ENCODE peak calls at places on chromosome 19, in six cellular contexts. E is stomach, H is SK-N-SH, P is breast epithelium, Q is HCT116, B is H1. K is an unnamed sample. For H3K4me1, the result is how much of the 10 kb centered on the place peaks cover.

GRCh38 chr19:45501730-45502014 is 3.4 kb downstream of the PPM1N start:
- DNase-seq in E (no peak), B (no peak), Q (no peak), H (peak), P (no peak), K (no peak)

GRCh38 chr19:12720851-12721655 is 2.7 kb downstream of the TNPO2 start:
- DNase-seq in Q (no peak), E (no peak), B (no peak), H (peak), P (no peak), K (peak)

GRCh38 chr19:27774827-27775226 is 1438.1 kb downstream of the UQCRFS1 start:
- DNase-seq in P (no peak), E (no peak), H (no peak), Q (no peak), B (no peak), K (no peak)

GRCh38 chr19:34380639-34381241 is 15.7 kb downstream of the GPI start:
- DNase-seq in Q (no peak), B (no peak), H (no peak), P (no peak), E (no peak), K (no peak)

GRCh38 chr19:36488816-36489138 is 584 bp downstream of the ZNF566 start:
- DNase-seq in P (no peak), H (peak), E (no peak), Q (peak), B (no peak), K (no peak)

GRCh38 chr19:55408320-55408836 is 790 bp upstream of the UBE2S start:
- DNase-seq in P (no peak), E (no peak), H (no peak), B (no peak), Q (no peak), K (no peak)

GRCh38 chr19:47779524-47780214 is 1.2 kb downstream of the SELENOW start:
- DNase-seq in E (peak), P (no peak), H (no peak), Q (no peak), B (no peak), K (peak)

GRCh38 chr19:5951338-5951861 is 26.5 kb downstream of the RANBP3 start:
- DNase-seq in P (no peak), E (peak), H (no peak), B (no peak), Q (no peak), K (no peak)

GRCh38 chr19:34269968-34270621 is 15.7 kb downstream of the GARRE1 start:
- DNase-seq in Q (no peak), H (no peak), B (no peak), P (no peak), E (peak), K (peak)

GRCh38 chr19:13057744-13058143 is 44.9 kb downstream of the LYL1 start:
- DNase-seq in E (no peak), H (no peak), P (no peak), B (no peak), Q (no peak), K (no peak)

GRCh38 chr19:35267818-35268545 is 780 bp upstream of the USF2 start:
- DNase-seq in Q (peak), E (peak), H (peak), P (peak), B (no peak), K (peak)

GRCh38 chr19:2616741-2617392 is 85.6 kb downstream of the GNG7 start:
- DNase-seq in P (no peak), Q (no peak), E (peak), B (no peak), H (no peak), K (peak)

GRCh38 chr19:4968462-4969291 is at the start of gene KDM4B:
- DNase-seq in Q (peak), B (peak), H (peak), P (peak), E (peak), K (peak)

GRCh38 chr19:47697863-47698609 is 15.2 kb upstream of the EHD2 start:
- DNase-seq in H (peak), Q (peak), P (peak), E (peak), B (peak), K (peak)

GRCh38 chr19:46373573-46374359 is 26.9 kb downstream of the PPP5C start:
- DNase-seq in B (peak), P (peak), Q (no peak), E (peak), H (peak), K (peak)

GRCh38 chr19:52956917-52957316 is 5.8 kb downstream of the ZNF816 start:
- DNase-seq in P (no peak), B (no peak), Q (no peak), H (no peak), E (no peak), K (no peak)

GRCh38 chr19:3899531-3900294 is 19.2 kb downstream of the ATCAY start:
- DNase-seq in P (no peak), Q (no peak), H (no peak), B (no peak), E (no peak), K (peak)

GRCh38 chr19:14528419-14529253 is 758 bp upstream of the TECR start:
- DNase-seq in P (no peak), H (no peak), Q (no peak), E (no peak), B (no peak), K (no peak)

GRCh38 chr19:22052644-22053013 is 345 bp downstream of the ZNF257 start:
- DNase-seq in P (no peak), E (no peak), Q (no peak), B (no peak), H (peak), K (no peak)

GRCh38 chr19:52428937-52429336 is at the start of gene ZNF534:
- DNase-seq in P (no peak), B (no peak), Q (no peak), H (no peak), E (no peak), K (no peak)

GRCh38 chr19:7709932-7710460 is 8.1 kb upstream of the FCER2 start:
- DNase-seq in H (no peak), P (no peak), E (no peak), Q (no peak), B (no peak), K (no peak)

GRCh38 chr19:14497347-14497921 is 1.5 kb upstream of the GIPC1 start:
- DNase-seq in B (no peak), P (no peak), Q (no peak), E (peak), H (no peak), K (peak)

GRCh38 chr19:3700242-3701032 is at the start of gene PIP5K1C:
- DNase-seq in P (peak), B (no peak), H (peak), E (peak), Q (peak), K (peak)

GRCh38 chr19:13819242-13819641 is 24.0 kb downstream of the ZSWIM4 start:
- DNase-seq in Q (no peak), H (no peak), E (no peak), B (no peak), P (no peak), K (no peak)

GRCh38 chr19:54507824-54508223 is 5.2 kb downstream of the LAIR2 start:
- DNase-seq in E (no peak), B (no peak), P (no peak), H (no peak), Q (no peak), K (no peak)

GRCh38 chr19:10871711-10872550 is 578 bp downstream of the CARM1 start:
- DNase-seq in H (peak), E (peak), Q (no peak), B (no peak), P (no peak), K (peak)

GRCh38 chr19:10872551-10873107 is 1.3 kb downstream of the CARM1 start:
- DNase-seq in B (no peak), P (no peak), H (no peak), Q (no peak), E (no peak), K (no peak)

GRCh38 chr19:10870955-10871603 is at the start of gene CARM1:
- DNase-seq in P (peak), H (peak), Q (peak), E (peak), B (no peak), K (peak)

GRCh38 chr19:10876459-10877240 is 5.3 kb downstream of the CARM1 start:
- DNase-seq in P (no peak), E (no peak), H (no peak), B (no peak), Q (no peak), K (peak)

GRCh38 chr19:10874019-10874418 is 2.7 kb downstream of the CARM1 start:
- DNase-seq in B (no peak), P (no peak), H (no peak), E (no peak), Q (no peak), K (peak)
- H3K4me1 ChIP-seq in B (under half), P (under half), H (under half), E (half or more), Q (half or more), K (under half)

DNA sequence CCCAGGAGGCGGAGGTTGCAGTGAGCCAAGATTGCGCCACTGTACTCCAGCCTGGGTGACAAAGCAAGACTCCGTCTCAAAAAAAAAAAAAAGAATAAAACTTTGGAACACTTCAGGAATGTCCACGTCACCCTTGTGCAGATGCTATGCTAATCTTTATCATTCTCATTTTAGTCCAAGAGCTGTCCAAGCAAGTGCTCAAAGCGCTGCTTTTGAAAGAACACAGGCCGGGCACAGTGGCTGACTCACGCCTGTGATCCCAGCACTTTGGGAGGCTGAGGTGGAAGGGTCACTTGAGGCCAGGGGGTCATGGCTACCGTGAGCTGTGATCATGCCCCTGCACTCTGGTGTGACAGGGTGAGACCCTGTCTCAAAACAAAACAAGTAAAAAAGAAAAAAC is 11.1 kb upstream of the UQCR11 start:
- DNase-seq in Q (no peak), P (no peak), E (no peak), H (no peak), B (no peak), K (no peak)
- TF ChIP-seq POLR2AphosphoS5 in Q (no peak), P (no peak), E (no peak), H (no peak), B (no peak), K (peak)

GRCh38 chr19:50659318-50660082 is 10.3 kb downstream of the C19orf81 start:
- DNase-seq in B (no peak), P (no peak), H (peak), Q (no peak), E (no peak), K (no peak)
- H3K4me3 ChIP-seq in B (peak), P (peak), H (peak), Q (peak), E (peak), K (peak)

GRCh38 chr19:41897820-41898219 is 14.8 kb downstream of the ARHGEF1 start:
- DNase-seq in B (no peak), E (no peak), H (no peak), Q (no peak), P (no peak), K (no peak)
- H3K4me1 ChIP-seq in B (under half), E (under half), H (under half), Q (under half), P (under half), K (under half)

GRCh38 chr19:33176670-33177416 is 17.3 kb upstream of the LRP3 start:
- DNase-seq in Q (peak), P (peak), H (peak), E (peak), B (peak), K (peak)
- TF ChIP-seq POLR2AphosphoS5 in Q (peak), P (peak), H (peak), E (peak), B (peak), K (peak)

GRCh38 chr19:41993612-41994483 is at the start of gene ATP1A3:
- DNase-seq in B (no peak), Q (peak), H (peak), P (no peak), E (peak), K (peak)
- H3K4me3 ChIP-seq in B (peak), Q (peak), H (peak), P (peak), E (peak), K (peak)

DNA sequence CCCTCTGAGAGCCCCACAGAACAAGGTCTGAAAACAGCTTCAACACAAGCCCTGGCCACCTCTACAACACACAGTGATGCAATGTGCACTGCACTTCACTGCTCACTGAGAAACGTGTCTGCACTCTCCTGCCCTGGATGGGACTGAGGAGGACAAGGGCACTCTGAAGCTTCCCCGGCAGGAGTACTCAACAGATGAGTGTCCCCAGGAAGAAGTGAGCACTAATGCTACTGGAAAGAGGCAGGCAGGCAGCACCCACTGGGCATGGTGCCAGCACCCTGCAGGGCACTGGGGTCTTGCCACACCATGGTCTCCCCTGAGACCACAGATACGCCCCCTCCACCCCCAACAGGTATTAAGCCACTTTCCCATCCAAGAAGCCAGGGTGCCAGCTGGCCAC is 17.7 kb upstream of the SLC35E1 start:
- DNase-seq in Q (no peak), E (no peak), P (no peak), B (no peak), H (peak), K (no peak)
- H3K4me1 ChIP-seq in Q (under half), E (half or more), P (under half), B (under half), H (under half), K (half or more)

DNA sequence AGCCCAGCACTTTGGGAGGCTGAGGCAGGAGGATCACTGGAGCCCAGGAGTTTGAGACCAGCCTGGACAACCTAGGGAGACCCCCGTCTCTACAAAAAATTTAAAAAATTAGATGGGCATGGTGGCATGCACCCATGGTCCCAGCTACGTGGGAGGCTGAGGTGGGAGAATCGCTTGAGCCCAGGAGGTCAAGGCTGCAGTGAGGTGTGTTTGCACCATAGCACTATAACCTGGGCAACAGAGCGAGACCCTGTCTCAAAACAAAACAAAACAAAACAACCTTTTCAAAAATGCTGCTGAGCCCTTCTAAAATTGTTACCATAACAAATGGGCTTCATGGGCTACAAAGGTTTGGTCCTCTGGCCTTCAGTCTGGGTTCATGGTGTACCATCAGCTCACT is 13.1 kb upstream of the FBXO17 start:
- DNase-seq in P (no peak), B (no peak), E (no peak), Q (no peak), H (no peak), K (no peak)
- TF ChIP-seq POLR2AphosphoS5 in P (no peak), B (no peak), E (no peak), Q (no peak), H (no peak), K (no peak)

DNA sequence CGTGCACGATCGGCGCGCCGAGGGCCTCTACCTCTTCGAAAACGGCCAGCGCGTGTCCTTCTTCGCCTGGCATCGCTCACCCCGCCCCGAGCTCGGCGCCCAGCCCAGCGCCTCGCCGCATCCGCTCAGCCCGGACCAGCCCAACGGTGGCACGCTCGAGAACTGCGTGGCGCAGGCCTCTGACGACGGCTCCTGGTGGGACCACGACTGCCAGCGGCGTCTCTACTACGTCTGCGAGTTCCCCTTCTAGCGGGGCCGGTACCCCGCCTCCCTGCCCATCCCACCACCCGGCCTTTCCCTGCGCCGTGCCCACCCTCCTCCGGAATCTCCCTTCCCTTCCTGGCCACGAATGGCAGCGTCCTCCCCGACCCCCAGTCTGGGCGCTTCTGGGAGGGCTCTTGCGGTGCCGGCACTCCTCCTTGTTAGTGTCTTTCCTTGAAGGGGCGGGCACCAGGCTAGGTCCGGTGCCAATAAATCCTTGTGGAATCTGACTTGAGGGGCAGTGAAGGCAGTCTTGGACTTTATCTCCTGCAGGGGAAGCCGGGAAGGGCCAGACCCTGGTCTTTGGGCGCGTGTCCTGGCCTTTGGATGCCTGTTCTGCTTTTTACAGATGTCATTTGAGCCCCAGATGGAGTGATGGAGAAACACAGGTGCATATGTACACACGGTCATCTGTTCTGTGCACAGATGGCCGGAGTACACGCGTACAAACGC is 2.2 kb downstream of the CLEC11A start:
- DNase-seq in H (no peak), Q (peak), E (no peak), P (no peak), B (no peak), K (no peak)
- H3K4me3 ChIP-seq in H (peak), Q (peak), E (peak), P (peak), B (peak), K (peak)

GRCh38 chr19:1173845-1174809 is at the start of gene SBNO2:
- DNase-seq in E (peak), Q (peak), P (peak), H (peak), B (peak), K (peak)
- H3K4me1 ChIP-seq in E (half or more), Q (half or more), P (under half), H (under half), B (under half), K (under half)